ENCODE peak calls at places on chromosomes 11 and 22, in six cellular contexts. Q is NT2/D1, I is heart left ventricle, N is tibial artery, D is trophoblast cell, G is small intestine. V is an unnamed sample.

GRCh38 chr11:9527481-9528140 is 45.9 kb upstream of the WEE1 start:
- DNase-seq in N (no peak), G (no peak), D (no peak), Q (no peak), I (no peak), V (no peak)

GRCh38 chr22:23537421-23537820 is 42.7 kb downstream of the IGLL1 start:
- DNase-seq in Q (no peak), D (no peak), I (peak; percentile 3), N (peak; percentile 51), G (no peak), V (no peak)

GRCh38 chr11:82889133-82890001 is 10.9 kb downstream of the PRCP start:
- DNase-seq in Q (no peak), N (no peak), I (peak; percentile 33), D (no peak), G (no peak), V (peak; percentile 32)

GRCh38 chr11:77340501-77340900 is 39.0 kb upstream of the GDPD4 start:
- DNase-seq in Q (no peak), G (no peak), I (no peak), N (no peak), D (no peak), V (no peak)

GRCh38 chr22:38716271-38716670 is 10.5 kb downstream of the GTPBP1 start:
- DNase-seq in I (no peak), N (no peak), D (no peak), G (no peak), Q (no peak), V (no peak)

GRCh38 chr22:19694696-19695095 is 19.6 kb upstream of the SEPTIN5 start:
- DNase-seq in I (no peak), D (peak; percentile 96), Q (no peak), G (no peak), N (no peak), V (no peak)

GRCh38 chr22:39181778-39182177 is 29.3 kb upstream of the CBX7 start:
- DNase-seq in I (no peak), N (no peak), D (no peak), G (no peak), Q (no peak), V (no peak)

GRCh38 chr11:65932558-65932919 is 12.7 kb upstream of the TSGA10IP start:
- DNase-seq in D (no peak), I (no peak), N (no peak), Q (no peak), G (no peak), V (no peak)

GRCh38 chr11:16607675-16608644 is 130.5 kb upstream of the C11orf58 start:
- DNase-seq in I (peak; percentile 92), G (peak; percentile 36), Q (no peak), N (peak; percentile 88), D (no peak), V (no peak)

GRCh38 chr22:26079009-26079408 is 90.3 kb upstream of the SEZ6L start:
- DNase-seq in D (no peak), I (no peak), Q (no peak), N (no peak), G (no peak), V (no peak)

GRCh38 chr22:48442663-48443062 is 1385.0 kb downstream of the BRD1 start:
- DNase-seq in D (no peak), N (no peak), Q (no peak), I (no peak), G (no peak), V (no peak)
- H3K9me3 ChIP-seq in D (no peaks in the 10 kb centered on the region), N (no peaks in the 10 kb centered on the region), Q (no peaks in the 10 kb centered on the region), I (no peaks in the 10 kb centered on the region), G (no peaks in the 10 kb centered on the region), V (no peaks in the 10 kb centered on the region)

GRCh38 chr11:132116516-132116915 is 746.1 kb downstream of the NTM start:
- DNase-seq in Q (no peak), G (no peak), N (no peak), D (no peak), I (no peak), V (no peak)
- H3K9me3 ChIP-seq in Q (no peaks in the 10 kb centered on the region), G (no peaks in the 10 kb centered on the region), N (no peaks in the 10 kb centered on the region), D (no peaks in the 10 kb centered on the region), I (no peaks in the 10 kb centered on the region), V (no peaks in the 10 kb centered on the region)

DNA sequence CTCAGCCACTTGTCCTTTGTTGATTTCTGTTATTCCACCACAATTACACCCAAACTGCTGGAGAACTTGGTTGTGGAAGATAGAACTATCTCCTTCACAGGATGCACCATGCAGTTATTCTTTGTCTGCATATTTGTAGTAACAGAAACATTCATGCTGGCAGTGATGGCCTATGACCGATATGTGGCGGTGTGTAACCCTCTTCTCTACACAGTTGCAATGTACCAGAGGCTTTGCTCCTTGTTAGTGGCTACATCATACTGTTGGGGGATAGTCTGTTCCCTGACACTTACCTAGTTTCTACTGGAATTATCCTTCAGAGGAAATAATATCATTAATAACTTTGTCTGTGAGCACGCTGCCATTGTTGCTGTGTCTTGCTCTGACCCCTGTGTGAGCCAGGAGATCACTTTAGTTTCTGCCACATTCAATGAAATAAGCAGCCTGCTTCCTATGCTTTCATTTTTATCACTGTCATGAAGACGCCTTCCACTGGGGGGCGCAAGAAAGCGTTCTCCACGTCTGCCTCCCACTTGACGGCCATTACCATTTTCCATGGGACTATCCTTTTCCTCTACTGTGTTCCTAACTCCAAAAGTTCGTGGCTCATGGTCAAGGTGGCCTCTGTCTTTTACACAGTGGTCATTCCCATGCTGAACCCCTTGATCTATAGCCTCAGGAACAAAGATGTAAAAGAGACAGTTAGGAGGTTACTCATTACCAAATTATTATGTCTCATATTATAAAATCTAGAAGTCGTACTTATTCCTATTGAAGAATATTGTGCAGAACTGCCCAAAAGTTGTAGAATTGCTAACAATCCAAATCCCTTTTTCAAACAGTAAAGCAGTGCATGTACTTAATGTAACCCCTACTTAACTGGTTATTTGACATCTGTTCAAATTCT is 53.2 kb downstream of the OR4C6 start:
- DNase-seq in D (no peak), N (no peak), I (no peak), Q (peak; percentile 50), G (no peak), V (no peak)
- H3K9me3 ChIP-seq in D (peaks cover 11% of the 10 kb centered on the region), N (no peaks in the 10 kb centered on the region), I (no peaks in the 10 kb centered on the region), Q (no peaks in the 10 kb centered on the region), G (peaks cover 3% of the 10 kb centered on the region), V (no peaks in the 10 kb centered on the region)

GRCh38 chr22:47295982-47296381 is 533.5 kb downstream of the TBC1D22A start:
- DNase-seq in D (no peak), N (no peak), I (no peak), Q (no peak), G (no peak), V (no peak)

GRCh38 chr22:47293368-47294221 is 531.1 kb downstream of the TBC1D22A start:
- DNase-seq in D (no peak), I (no peak), Q (no peak), N (no peak), G (no peak), V (no peak)

GRCh38 chr22:47294222-47294532 is 531.7 kb downstream of the TBC1D22A start:
- DNase-seq in I (no peak), D (no peak), G (no peak), N (no peak), Q (no peak), V (no peak)

GRCh38 chr22:47295226-47295901 is 532.9 kb downstream of the TBC1D22A start:
- DNase-seq in N (no peak), Q (no peak), D (no peak), G (no peak), I (no peak), V (no peak)

GRCh38 chr22:47294571-47294970 is 532.1 kb downstream of the TBC1D22A start:
- DNase-seq in Q (no peak), G (no peak), I (no peak), D (no peak), N (no peak), V (no peak)
- H3K9me3 ChIP-seq in Q (no peaks in the 10 kb centered on the region), G (no peaks in the 10 kb centered on the region), I (no peaks in the 10 kb centered on the region), D (peaks cover 83% of the 10 kb centered on the region), N (no peaks in the 10 kb centered on the region), V (no peaks in the 10 kb centered on the region)

DNA sequence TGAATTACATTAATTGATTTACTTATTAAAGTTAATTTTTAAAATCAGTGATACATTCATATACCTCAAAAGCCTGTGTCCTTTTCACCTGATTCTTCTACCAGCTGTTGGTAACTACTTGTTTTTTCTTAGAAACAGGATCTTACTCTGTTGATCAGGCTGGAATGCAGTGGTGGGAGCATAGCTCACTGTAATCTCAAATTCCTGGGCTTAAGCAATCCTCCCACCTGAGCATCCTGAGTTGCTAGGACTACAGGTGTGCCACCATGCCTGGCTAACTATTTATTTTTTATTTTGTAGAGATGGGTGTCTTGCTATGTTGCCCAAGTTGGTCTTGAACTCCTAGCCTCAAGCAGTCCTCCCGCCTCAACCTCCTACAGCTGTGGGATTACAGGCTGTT is 4.7 kb downstream of the TRIM44 start:
- DNase-seq in I (no peak), Q (no peak), N (no peak), G (no peak), D (peak; percentile 10), V (no peak)
- H3K9me3 ChIP-seq in I (peaks cover 48% of the 10 kb centered on the region), Q (peaks cover 39% of the 10 kb centered on the region), N (peaks cover 5% of the 10 kb centered on the region), G (no peaks in the 10 kb centered on the region), D (peaks cover 3% of the 10 kb centered on the region), V (peaks cover 3% of the 10 kb centered on the region)